ENCODE peak calls at places on chromosomes 13 and 19, in four cellular contexts. E is upper lobe of left lung, F is uterus, J is tibial artery. O is an unnamed sample.

GRCh38 chr13:51453308-51453958 is 597 bp upstream of the INTS6 start:
- DNase-seq in E (no peak), J (peak; percentile 83), F (peak; percentile 87), O (peak; percentile 75)

GRCh38 chr19:49447485-49448431 is 3.9 kb downstream of the PIH1D1 start:
- DNase-seq in J (no peak), F (peak; percentile 67), E (no peak), O (peak; percentile 69)

GRCh38 chr19:15463865-15464371 is 426 bp downstream of the RASAL3 start:
- DNase-seq in E (peak; percentile 62), J (no peak), F (no peak), O (no peak)

GRCh38 chr13:95267662-95268369 is 33.4 kb downstream of the ABCC4 start:
- DNase-seq in E (no peak), F (no peak), J (no peak), O (peak; percentile 84)

GRCh38 chr19:42831221-42832019 is 48.1 kb downstream of the PSG1 start:
- DNase-seq in E (no peak), J (no peak), F (no peak), O (peak; percentile 23)

GRCh38 chr19:49113762-49114629 is at the start of gene LIN7B:
- DNase-seq in J (peak; percentile 47), F (peak; percentile 70), E (peak; percentile 70), O (peak; percentile 94)

GRCh38 chr19:45934551-45935230 is 20.1 kb upstream of the NANOS2 start:
- DNase-seq in F (no peak), E (no peak), J (no peak), O (no peak)

GRCh38 chr13:44989941-44990340 is 603 bp downstream of the GPALPP1 start:
- DNase-seq in J (no peak), E (no peak), F (no peak), O (no peak)

GRCh38 chr13:94620286-94620896 is 18.7 kb downstream of the GPR180 start:
- DNase-seq in F (no peak), E (no peak), J (no peak), O (no peak)

GRCh38 chr13:24214528-24214927 is 54.0 kb downstream of the SPATA13 start:
- DNase-seq in J (no peak), F (no peak), E (no peak), O (no peak)

GRCh38 chr13:37914781-37915391 is 45.3 kb upstream of the TRPC4 start:
- DNase-seq in E (no peak), J (no peak), F (no peak), O (no peak)

GRCh38 chr19:50266896-50267295 is 62.3 kb downstream of the KCNC3 start:
- DNase-seq in F (no peak), E (no peak), J (no peak), O (no peak)

GRCh38 chr13:45370922-45371406 is 30.0 kb upstream of the TPT1 start:
- DNase-seq in E (peak; percentile 57), F (peak; percentile 69), J (peak; percentile 64), O (peak; percentile 81)

GRCh38 chr19:2533686-2534085 is 57.8 kb downstream of the GADD45B start:
- DNase-seq in F (no peak), E (no peak), J (no peak), O (peak; percentile 52)

GRCh38 chr19:33819496-33819874 is 22.8 kb downstream of the KCTD15 start:
- DNase-seq in J (no peak), F (no peak), E (no peak), O (no peak)

GRCh38 chr13:89688908-89689307 is 1658.6 kb upstream of the MIR17HG start:
- DNase-seq in F (no peak), E (peak; percentile 26), J (no peak), O (no peak)